ENCODE peak calls at places on chromosomes 2 and 18, in five cellular contexts. One of them, this sample, is unnamed.

GRCh38 chr2:96946060-96946459 is 40.3 kb downstream of the FAM178B start:
- DNase-seq in IMR-90: no peak
- DNase-seq in H1: no peak
- DNase-seq in neuronal stem cell: no peak
- DNase-seq in mesendoderm: no peak
- DNase-seq in this sample: no peak

GRCh38 chr2:235925250-235925919 is 242.8 kb downstream of the GBX2 start:
- DNase-seq in IMR-90: no peak
- DNase-seq in H1: no peak
- DNase-seq in neuronal stem cell: no peak
- DNase-seq in mesendoderm: peak
- DNase-seq in this sample: no peak

GRCh38 chr2:67985586-67985985 is 77.2 kb downstream of the C1D start:
- DNase-seq in IMR-90: no peak
- DNase-seq in H1: no peak
- DNase-seq in neuronal stem cell: no peak
- DNase-seq in mesendoderm: no peak
- DNase-seq in this sample: no peak

GRCh38 chr18:46320928-46321855 is 217.0 kb downstream of the HAUS1 start:
- DNase-seq in IMR-90: peak
- DNase-seq in H1: no peak
- DNase-seq in neuronal stem cell: no peak
- DNase-seq in mesendoderm: no peak
- DNase-seq in this sample: no peak

GRCh38 chr2:199707584-199708185 is 143.3 kb downstream of the FTCDNL1 start:
- DNase-seq in IMR-90: no peak
- DNase-seq in H1: no peak
- DNase-seq in neuronal stem cell: no peak
- DNase-seq in mesendoderm: peak
- DNase-seq in this sample: no peak

GRCh38 chr18:61502472-61502871 is 169.2 kb downstream of the CDH20 start:
- DNase-seq in IMR-90: peak
- DNase-seq in H1: peak
- DNase-seq in neuronal stem cell: peak
- DNase-seq in mesendoderm: peak
- DNase-seq in this sample: peak

GRCh38 chr2:149371476-149371875 is 41.1 kb downstream of the LYPD6 start:
- DNase-seq in IMR-90: no peak
- DNase-seq in H1: no peak
- DNase-seq in neuronal stem cell: no peak
- DNase-seq in mesendoderm: no peak
- DNase-seq in this sample: no peak

GRCh38 chr2:118221952-118222594 is 133.8 kb downstream of the INSIG2 start:
- DNase-seq in IMR-90: peak
- DNase-seq in H1: peak
- DNase-seq in neuronal stem cell: peak
- DNase-seq in mesendoderm: peak
- DNase-seq in this sample: peak

GRCh38 chr2:239596298-239596697 is 195.5 kb upstream of the HDAC4 start:
- DNase-seq in IMR-90: no peak
- DNase-seq in H1: no peak
- DNase-seq in neuronal stem cell: no peak
- DNase-seq in mesendoderm: peak
- DNase-seq in this sample: no peak

GRCh38 chr2:228417966-228418365 is 236.5 kb upstream of the SPHKAP start:
- DNase-seq in IMR-90: no peak
- DNase-seq in H1: no peak
- DNase-seq in neuronal stem cell: no peak
- DNase-seq in mesendoderm: no peak
- DNase-seq in this sample: no peak

GRCh38 chr18:73594749-73595148 is 552.9 kb downstream of the FBXO15 start:
- DNase-seq in IMR-90: peak
- DNase-seq in H1: no peak
- DNase-seq in neuronal stem cell: no peak
- DNase-seq in mesendoderm: no peak
- DNase-seq in this sample: no peak

GRCh38 chr2:12715878-12716249 is 872 bp upstream of the TRIB2 start:
- DNase-seq in IMR-90: peak
- DNase-seq in H1: peak
- DNase-seq in neuronal stem cell: peak
- DNase-seq in mesendoderm: peak
- DNase-seq in this sample: peak

GRCh38 chr2:173028141-173028540 is 47.5 kb upstream of the MAP3K20 start:
- DNase-seq in IMR-90: no peak
- DNase-seq in H1: no peak
- DNase-seq in neuronal stem cell: no peak
- DNase-seq in mesendoderm: no peak
- DNase-seq in this sample: peak

GRCh38 chr2:2706306-2706705 is 375.2 kb upstream of the MYT1L start:
- DNase-seq in IMR-90: no peak
- DNase-seq in H1: no peak
- DNase-seq in neuronal stem cell: no peak
- DNase-seq in mesendoderm: no peak
- DNase-seq in this sample: no peak

GRCh38 chr2:71336802-71337201 is 5.2 kb downstream of the ZNF638 start:
- DNase-seq in IMR-90: peak
- DNase-seq in H1: no peak
- DNase-seq in neuronal stem cell: no peak
- DNase-seq in mesendoderm: no peak
- DNase-seq in this sample: peak

GRCh38 chr18:68679531-68679930 is 35.4 kb downstream of the TMX3 start:
- DNase-seq in IMR-90: peak
- DNase-seq in H1: no peak
- DNase-seq in neuronal stem cell: no peak
- DNase-seq in mesendoderm: no peak
- DNase-seq in this sample: peak

GRCh38 chr2:13003500-13003899 is 286.8 kb downstream of the TRIB2 start:
- DNase-seq in IMR-90: no peak
- DNase-seq in H1: no peak
- DNase-seq in neuronal stem cell: no peak
- DNase-seq in mesendoderm: no peak
- DNase-seq in this sample: no peak

GRCh38 chr2:74843371-74844298 is 9.7 kb downstream of the HK2 start:
- DNase-seq in IMR-90: peak
- DNase-seq in H1: no peak
- DNase-seq in neuronal stem cell: no peak
- DNase-seq in mesendoderm: peak
- DNase-seq in this sample: peak
- H2AK5ac ChIP-seq in IMR-90: peak
- H2AK5ac ChIP-seq in H1: no peak
- H2AK5ac ChIP-seq in neuronal stem cell: no peak
- H2AK5ac ChIP-seq in mesendoderm: no peak
- H2AK5ac ChIP-seq in this sample: peak

DNA sequence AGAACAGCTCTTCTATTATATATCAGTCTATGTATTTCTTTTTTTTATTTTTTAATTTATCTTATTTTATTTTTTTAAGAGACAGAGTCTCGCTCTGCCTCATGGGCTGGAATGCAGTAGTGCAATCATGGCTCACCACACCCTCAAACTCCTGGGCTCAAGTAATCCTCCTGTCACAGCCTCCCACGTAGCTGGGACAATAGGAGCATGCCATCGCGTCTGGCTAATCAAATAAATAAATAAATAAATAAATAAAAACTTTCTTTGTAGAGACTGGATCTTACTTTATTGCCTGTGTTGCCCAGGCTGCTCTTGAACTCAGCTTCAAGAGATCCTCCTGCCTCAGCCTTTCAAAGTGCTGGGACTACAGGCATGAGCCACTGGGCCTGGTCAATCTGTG is 117.0 kb downstream of the RBMS1 start:
- DNase-seq in IMR-90: peak
- DNase-seq in H1: no peak
- DNase-seq in neuronal stem cell: no peak
- DNase-seq in mesendoderm: peak
- DNase-seq in this sample: peak
- H3K4ac ChIP-seq in IMR-90: peak
- H3K4ac ChIP-seq in H1: peak
- H3K4ac ChIP-seq in neuronal stem cell: no peak
- H3K4ac ChIP-seq in mesendoderm: no peak
- H3K4ac ChIP-seq in this sample: peak

GRCh38 chr2:85560812-85561279 is 447 bp downstream of the GGCX start:
- DNase-seq in IMR-90: no peak
- DNase-seq in H1: no peak
- DNase-seq in neuronal stem cell: no peak
- DNase-seq in mesendoderm: no peak
- DNase-seq in this sample: no peak
- H2AK5ac ChIP-seq in IMR-90: peak
- H2AK5ac ChIP-seq in H1: no peak
- H2AK5ac ChIP-seq in neuronal stem cell: no peak
- H2AK5ac ChIP-seq in mesendoderm: no peak
- H2AK5ac ChIP-seq in this sample: no peak

DNA sequence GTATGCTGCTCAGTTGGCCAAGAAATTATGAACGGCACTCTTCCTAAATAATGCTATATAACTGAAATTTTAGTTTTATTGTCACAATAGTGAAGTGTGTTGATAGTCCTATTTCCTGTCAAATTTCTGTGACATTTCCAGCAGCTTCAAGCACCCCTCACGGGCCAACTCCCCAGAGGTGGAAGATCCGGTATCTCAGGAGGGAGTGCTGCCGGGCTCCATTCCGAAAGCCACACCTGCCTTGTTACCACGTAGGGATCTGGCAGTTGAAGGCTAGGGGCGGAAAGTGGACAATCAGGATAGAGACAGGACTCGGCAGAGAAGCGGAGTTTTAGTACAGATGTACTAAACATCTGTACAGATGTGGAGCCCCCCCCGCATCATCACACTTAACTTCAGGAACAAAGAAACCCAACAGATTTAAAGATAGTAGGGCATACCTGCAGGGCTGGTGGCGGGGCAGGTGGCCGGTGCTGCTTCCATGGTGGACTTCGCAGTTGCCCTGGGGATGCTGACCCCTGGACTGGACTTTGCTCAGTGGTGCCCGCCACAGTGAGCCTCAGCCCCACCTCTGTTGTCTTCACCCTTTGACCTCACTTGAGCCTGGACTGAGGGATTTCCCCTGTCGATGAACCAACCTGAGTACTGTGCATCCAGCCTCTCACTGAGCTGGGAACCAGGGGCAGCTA is 22.3 kb downstream of the ASAP2 start:
- DNase-seq in IMR-90: no peak
- DNase-seq in H1: peak
- DNase-seq in neuronal stem cell: no peak
- DNase-seq in mesendoderm: no peak
- DNase-seq in this sample: no peak
- H3K4ac ChIP-seq in IMR-90: peak
- H3K4ac ChIP-seq in H1: no peak
- H3K4ac ChIP-seq in neuronal stem cell: no peak
- H3K4ac ChIP-seq in mesendoderm: no peak
- H3K4ac ChIP-seq in this sample: peak

GRCh38 chr2:20212459-20212870 is 12.5 kb downstream of the SDC1 start:
- DNase-seq in IMR-90: peak
- DNase-seq in H1: no peak
- DNase-seq in neuronal stem cell: no peak
- DNase-seq in mesendoderm: peak
- DNase-seq in this sample: peak
- H2AK5ac ChIP-seq in IMR-90: peak
- H2AK5ac ChIP-seq in H1: no peak
- H2AK5ac ChIP-seq in neuronal stem cell: no peak
- H2AK5ac ChIP-seq in mesendoderm: no peak
- H2AK5ac ChIP-seq in this sample: peak

DNA sequence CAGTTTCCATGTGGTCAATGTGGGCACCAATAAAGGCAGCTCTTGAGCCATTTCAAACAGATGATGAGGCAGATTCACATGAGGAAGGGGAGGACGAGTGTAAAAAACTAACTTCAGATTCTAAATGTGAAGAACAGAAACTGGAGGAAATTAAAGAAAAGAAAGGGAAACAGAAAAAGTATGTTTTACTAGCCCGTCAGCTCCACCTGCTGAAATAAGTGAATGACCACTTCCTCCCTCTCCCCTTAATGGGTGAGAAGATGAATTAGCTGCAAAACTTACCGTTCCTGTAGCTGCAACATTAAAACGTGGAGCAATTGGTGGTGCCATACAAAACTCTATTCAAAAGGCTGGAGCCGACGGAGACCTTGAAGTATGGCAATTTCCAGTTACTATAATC is 203.5 kb downstream of the UXS1 start:
- DNase-seq in IMR-90: no peak
- DNase-seq in H1: no peak
- DNase-seq in neuronal stem cell: no peak
- DNase-seq in mesendoderm: no peak
- DNase-seq in this sample: no peak
- H3K4ac ChIP-seq in IMR-90: no peak
- H3K4ac ChIP-seq in H1: no peak
- H3K4ac ChIP-seq in neuronal stem cell: no peak
- H3K4ac ChIP-seq in mesendoderm: no peak
- H3K4ac ChIP-seq in this sample: no peak

GRCh38 chr2:66340521-66340920 is 94.4 kb upstream of the MEIS1 start:
- DNase-seq in IMR-90: no peak
- DNase-seq in H1: no peak
- DNase-seq in neuronal stem cell: no peak
- DNase-seq in mesendoderm: no peak
- DNase-seq in this sample: no peak
- H2AK5ac ChIP-seq in IMR-90: no peak
- H2AK5ac ChIP-seq in H1: no peak
- H2AK5ac ChIP-seq in neuronal stem cell: no peak
- H2AK5ac ChIP-seq in mesendoderm: no peak
- H2AK5ac ChIP-seq in this sample: no peak

DNA sequence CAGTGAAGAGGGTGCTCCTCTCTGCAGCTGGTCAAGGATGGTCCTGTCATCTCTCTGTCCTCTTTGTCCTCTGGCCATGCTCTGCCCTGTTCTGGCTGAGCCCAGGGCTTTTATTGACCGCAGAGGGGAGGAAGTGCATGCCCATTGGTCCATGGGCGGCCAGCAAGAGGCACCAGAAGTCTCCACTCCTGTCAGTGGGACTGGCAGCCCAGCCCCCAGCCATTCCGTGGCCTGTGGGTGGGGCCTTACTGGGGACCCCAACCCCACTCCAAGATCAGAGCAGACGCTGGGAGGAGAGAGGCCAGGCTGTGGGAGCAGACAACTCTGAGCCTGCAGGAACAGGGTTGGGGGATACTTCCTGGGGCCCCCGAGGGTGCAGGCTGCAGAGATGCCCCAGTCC is 156.9 kb downstream of the CTNNA2 start:
- DNase-seq in IMR-90: no peak
- DNase-seq in H1: no peak
- DNase-seq in neuronal stem cell: no peak
- DNase-seq in mesendoderm: no peak
- DNase-seq in this sample: no peak
- H3K4ac ChIP-seq in IMR-90: no peak
- H3K4ac ChIP-seq in H1: no peak
- H3K4ac ChIP-seq in neuronal stem cell: no peak
- H3K4ac ChIP-seq in mesendoderm: no peak
- H3K4ac ChIP-seq in this sample: no peak

DNA sequence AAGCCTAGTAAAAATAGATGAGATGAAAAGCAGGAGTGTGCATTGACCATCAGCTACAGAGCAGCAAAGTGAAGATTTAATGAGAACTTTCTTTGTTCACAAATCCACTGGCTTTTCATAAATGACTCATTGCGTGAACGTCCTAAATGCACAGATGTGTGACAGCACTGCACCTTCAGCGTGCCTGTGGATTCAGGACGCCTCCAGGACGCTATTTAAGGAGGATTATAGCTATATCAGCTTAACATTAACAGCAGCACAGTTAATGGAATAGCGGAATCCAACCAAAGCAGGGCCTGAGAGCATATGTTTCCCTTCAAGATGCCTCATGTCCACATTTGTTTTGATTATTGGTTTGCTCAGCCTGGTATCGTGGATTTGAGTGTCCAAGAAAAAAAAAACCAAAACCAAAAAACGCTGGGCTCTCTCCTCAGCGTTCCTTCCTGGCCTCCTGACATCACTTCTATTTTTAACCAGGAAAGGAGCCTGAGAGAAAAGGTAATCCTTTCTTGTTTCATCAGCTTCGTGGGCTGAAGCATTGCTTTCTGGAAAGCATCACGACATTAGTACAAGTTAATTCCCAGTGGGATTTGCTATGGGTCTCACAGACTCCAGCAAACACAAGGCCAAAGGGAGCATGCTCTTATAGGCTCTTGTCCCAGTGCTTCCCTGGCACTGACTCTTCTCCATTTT is 447.0 kb upstream of the SMIM21 start:
- DNase-seq in IMR-90: no peak
- DNase-seq in H1: no peak
- DNase-seq in neuronal stem cell: no peak
- DNase-seq in mesendoderm: no peak
- DNase-seq in this sample: peak
- H2AK5ac ChIP-seq in IMR-90: no peak
- H2AK5ac ChIP-seq in H1: no peak
- H2AK5ac ChIP-seq in neuronal stem cell: no peak
- H2AK5ac ChIP-seq in mesendoderm: no peak
- H2AK5ac ChIP-seq in this sample: no peak

This sample was measured in mesenchymal stem cell.